ENCODE peak calls at places on chromosome 19, in seven cellular contexts. Z is IMR-90; Y is iPS-NIHi11; U is activated T-cell treated with anti-CD3 and anti-CD28 coated beads, Interleukin-2, amount 50 U/mL, for 72 hours; D is substantia nigra; C is nephron progenitor cell; G is mucosa of descending colon. V is an unnamed sample.

GRCh38 chr19:50705422-50706019 is 14.1 kb downstream of the SHANK1 start:
- DNase-seq in Z (peak; percentile 76), Y (peak; percentile 67), C (peak; percentile 53), U (peak; percentile 44), D (no peak), G (no peak), V (peak; percentile 84)

GRCh38 chr19:23943411-23943810 is 28.7 kb downstream of the ZNF726 start:
- DNase-seq in C (no peak), G (no peak), D (no peak), Y (no peak), Z (no peak), U (no peak), V (no peak)

GRCh38 chr19:45632468-45633196 is 6.6 kb downstream of the EML2 start:
- DNase-seq in C (peak; percentile 92), U (peak; percentile 41), D (no peak), Z (peak; percentile 89), G (peak; percentile 72), Y (peak; percentile 97), V (peak; percentile 96)

GRCh38 chr19:2016041-2016807 is 710 bp upstream of the BTBD2 start:
- DNase-seq in D (peak; percentile 52), Z (peak; percentile 81), U (peak; percentile 74), G (peak; percentile 80), Y (peak; percentile 80), C (peak; percentile 50), V (peak; percentile 91)

GRCh38 chr19:15337202-15337601 is 4.9 kb upstream of the BRD4 start:
- DNase-seq in C (no peak), U (no peak), G (no peak), Z (peak; percentile 80), Y (no peak), D (no peak), V (peak; percentile 87)

GRCh38 chr19:45231891-45232290 is 13.3 kb downstream of the EXOC3L2 start:
- DNase-seq in Z (no peak), Y (no peak), C (no peak), G (no peak), U (no peak), D (no peak), V (no peak)

GRCh38 chr19:35608250-35608649 is 4.3 kb upstream of the HAUS5 start:
- DNase-seq in Y (no peak), G (no peak), Z (no peak), C (no peak), D (no peak), U (no peak), V (peak; percentile 3)

GRCh38 chr19:4379383-4380253 is 20.7 kb downstream of the SH3GL1 start:
- DNase-seq in G (no peak), Y (no peak), Z (peak; percentile 59), U (peak; percentile 50), C (no peak), D (no peak), V (peak; percentile 50)

GRCh38 chr19:46630806-46631205 is 5.2 kb downstream of the GNG8 start:
- DNase-seq in Y (no peak), D (no peak), Z (no peak), U (no peak), G (no peak), C (no peak), V (peak; percentile 34)

GRCh38 chr19:41089955-41090354 is 1.7 kb downstream of the CYP2A13 start:
- DNase-seq in G (no peak), Y (peak; percentile 70), C (peak; percentile 4), D (no peak), Z (no peak), U (no peak), V (no peak)

GRCh38 chr19:7861619-7862412 is 12.4 kb downstream of the PRR36 start:
- DNase-seq in D (no peak), U (no peak), G (no peak), Z (no peak), Y (peak; percentile 76), C (no peak), V (no peak)

GRCh38 chr19:53982611-53983010 is 8.8 kb upstream of the CACNG6 start:
- DNase-seq in G (no peak), Y (peak; percentile 72), D (no peak), C (peak; percentile 66), U (peak; percentile 7), Z (no peak), V (peak; percentile 27)

GRCh38 chr19:32719611-32720059 is at the start of gene TDRD12:
- DNase-seq in G (no peak), U (no peak), D (no peak), Z (no peak), Y (peak; percentile 84), C (no peak), V (no peak)

GRCh38 chr19:10769533-10770491 is 51.9 kb downstream of the DNM2 start:
- DNase-seq in Z (peak; percentile 26), G (no peak), Y (no peak), D (peak; percentile 54), C (peak; percentile 20), U (no peak), V (peak; percentile 50)

GRCh38 chr19:35295792-35296462 is 4.0 kb downstream of the MAG start:
- DNase-seq in D (no peak), Z (no peak), C (no peak), U (peak; percentile 21), G (peak; percentile 60), Y (no peak), V (no peak)

GRCh38 chr19:29378543-29379105 is 147.2 kb upstream of the VSTM2B start:
- DNase-seq in G (no peak), Y (no peak), D (no peak), Z (no peak), U (no peak), C (no peak), V (no peak)

GRCh38 chr19:7662657-7663056 is 6.2 kb upstream of the RETN start:
- DNase-seq in U (no peak), C (no peak), D (no peak), Y (no peak), Z (no peak), G (no peak), V (no peak)

GRCh38 chr19:54805665-54806515 is 2.5 kb downstream of the KIR2DL4 start:
- DNase-seq in D (no peak), U (no peak), Y (no peak), Z (no peak), C (no peak), G (no peak), V (no peak)

GRCh38 chr19:3225677-3226093 is 1.2 kb downstream of the CELF5 start:
- DNase-seq in D (no peak), Z (no peak), U (no peak), Y (peak; percentile 40), C (no peak), G (no peak), V (no peak)